ENCODE peak calls at places on chromosome 4, in nine cellular contexts. One of them, this sample, is unnamed.

GRCh38 chr4:102180080-102180479 is 165.2 kb downstream of the SLC39A8 start:
- DNase-seq in IMR-90: no peak
- DNase-seq in activated CD4-positive, CD25-positive, alpha-beta regulatory T cell: no peak
- DNase-seq in dorsolateral prefrontal cortex: no peak
- DNase-seq in kidney glomerular epithelial cell: peak; percentile 7
- DNase-seq in A549: no peak
- DNase-seq in aorta: no peak
- DNase-seq in glomerular endothelial cell: no peak
- DNase-seq in iris pigment epithelial cell: peak; percentile 20
- DNase-seq in this sample: no peak

GRCh38 chr4:74418063-74418670 is 26.8 kb upstream of the AREG start:
- DNase-seq in IMR-90: peak; percentile 87
- DNase-seq in activated CD4-positive, CD25-positive, alpha-beta regulatory T cell: no peak
- DNase-seq in dorsolateral prefrontal cortex: no peak
- DNase-seq in kidney glomerular epithelial cell: peak; percentile 44
- DNase-seq in A549: peak; percentile 48
- DNase-seq in aorta: no peak
- DNase-seq in glomerular endothelial cell: peak; percentile 67
- DNase-seq in iris pigment epithelial cell: peak; percentile 80
- DNase-seq in this sample: no peak

GRCh38 chr4:30837131-30837539 is 117.0 kb downstream of the PCDH7 start:
- DNase-seq in IMR-90: peak; percentile 6
- DNase-seq in activated CD4-positive, CD25-positive, alpha-beta regulatory T cell: no peak
- DNase-seq in dorsolateral prefrontal cortex: no peak
- DNase-seq in kidney glomerular epithelial cell: peak; percentile 31
- DNase-seq in A549: no peak
- DNase-seq in aorta: no peak
- DNase-seq in glomerular endothelial cell: no peak
- DNase-seq in iris pigment epithelial cell: peak; percentile 41
- DNase-seq in this sample: no peak

GRCh38 chr4:57055873-57056272 is 54.3 kb downstream of the IGFBP7 start:
- DNase-seq in IMR-90: no peak
- DNase-seq in activated CD4-positive, CD25-positive, alpha-beta regulatory T cell: no peak
- DNase-seq in dorsolateral prefrontal cortex: no peak
- DNase-seq in kidney glomerular epithelial cell: no peak
- DNase-seq in A549: no peak
- DNase-seq in aorta: no peak
- DNase-seq in glomerular endothelial cell: no peak
- DNase-seq in iris pigment epithelial cell: no peak
- DNase-seq in this sample: peak; percentile 44

GRCh38 chr4:16579866-16580265 is 318.6 kb downstream of the LDB2 start:
- DNase-seq in IMR-90: peak; percentile 57
- DNase-seq in activated CD4-positive, CD25-positive, alpha-beta regulatory T cell: no peak
- DNase-seq in dorsolateral prefrontal cortex: no peak
- DNase-seq in kidney glomerular epithelial cell: peak; percentile 28
- DNase-seq in A549: no peak
- DNase-seq in aorta: no peak
- DNase-seq in glomerular endothelial cell: no peak
- DNase-seq in iris pigment epithelial cell: no peak
- DNase-seq in this sample: no peak

GRCh38 chr4:80434238-80434637 is 98.7 kb downstream of the CFAP299 start:
- DNase-seq in IMR-90: peak; percentile 95
- DNase-seq in activated CD4-positive, CD25-positive, alpha-beta regulatory T cell: no peak
- DNase-seq in dorsolateral prefrontal cortex: no peak
- DNase-seq in kidney glomerular epithelial cell: no peak
- DNase-seq in A549: no peak
- DNase-seq in aorta: no peak
- DNase-seq in glomerular endothelial cell: no peak
- DNase-seq in iris pigment epithelial cell: peak; percentile 55
- DNase-seq in this sample: no peak

GRCh38 chr4:98566491-98567008 is 91.9 kb downstream of the TSPAN5 start:
- DNase-seq in IMR-90: peak; percentile 50
- DNase-seq in activated CD4-positive, CD25-positive, alpha-beta regulatory T cell: no peak
- DNase-seq in dorsolateral prefrontal cortex: peak; percentile 85
- DNase-seq in kidney glomerular epithelial cell: no peak
- DNase-seq in A549: no peak
- DNase-seq in aorta: no peak
- DNase-seq in glomerular endothelial cell: no peak
- DNase-seq in iris pigment epithelial cell: no peak
- DNase-seq in this sample: no peak

GRCh38 chr4:20625460-20625859 is 74.8 kb upstream of the PACRGL start:
- DNase-seq in IMR-90: no peak
- DNase-seq in activated CD4-positive, CD25-positive, alpha-beta regulatory T cell: no peak
- DNase-seq in dorsolateral prefrontal cortex: no peak
- DNase-seq in kidney glomerular epithelial cell: no peak
- DNase-seq in A549: no peak
- DNase-seq in aorta: no peak
- DNase-seq in glomerular endothelial cell: no peak
- DNase-seq in iris pigment epithelial cell: no peak
- DNase-seq in this sample: peak; percentile 24

GRCh38 chr4:149708513-149709175 is 107.0 kb downstream of the IQCM start:
- DNase-seq in IMR-90: peak; percentile 46
- DNase-seq in activated CD4-positive, CD25-positive, alpha-beta regulatory T cell: no peak
- DNase-seq in dorsolateral prefrontal cortex: no peak
- DNase-seq in kidney glomerular epithelial cell: peak; percentile 62
- DNase-seq in A549: no peak
- DNase-seq in aorta: no peak
- DNase-seq in glomerular endothelial cell: peak; percentile 25
- DNase-seq in iris pigment epithelial cell: peak; percentile 53
- DNase-seq in this sample: no peak

GRCh38 chr4:40337523-40337922 is 2.4 kb downstream of the CHRNA9 start:
- DNase-seq in IMR-90: no peak
- DNase-seq in activated CD4-positive, CD25-positive, alpha-beta regulatory T cell: no peak
- DNase-seq in dorsolateral prefrontal cortex: no peak
- DNase-seq in kidney glomerular epithelial cell: no peak
- DNase-seq in A549: no peak
- DNase-seq in aorta: no peak
- DNase-seq in glomerular endothelial cell: no peak
- DNase-seq in iris pigment epithelial cell: no peak
- DNase-seq in this sample: no peak

GRCh38 chr4:2825740-2826139 is 17.9 kb upstream of the ADD1 start:
- DNase-seq in IMR-90: no peak
- DNase-seq in activated CD4-positive, CD25-positive, alpha-beta regulatory T cell: no peak
- DNase-seq in dorsolateral prefrontal cortex: no peak
- DNase-seq in kidney glomerular epithelial cell: no peak
- DNase-seq in A549: no peak
- DNase-seq in aorta: peak; percentile 80
- DNase-seq in glomerular endothelial cell: no peak
- DNase-seq in iris pigment epithelial cell: no peak
- DNase-seq in this sample: peak; percentile 46

GRCh38 chr4:189033801-189034347 is 894.6 kb downstream of the TRIML1 start:
- DNase-seq in IMR-90: no peak
- DNase-seq in activated CD4-positive, CD25-positive, alpha-beta regulatory T cell: no peak
- DNase-seq in dorsolateral prefrontal cortex: no peak
- DNase-seq in kidney glomerular epithelial cell: no peak
- DNase-seq in A549: no peak
- DNase-seq in aorta: no peak
- DNase-seq in glomerular endothelial cell: no peak
- DNase-seq in iris pigment epithelial cell: no peak
- DNase-seq in this sample: no peak

GRCh38 chr4:154738426-154738825 is 5.4 kb upstream of the LRAT start:
- DNase-seq in IMR-90: no peak
- DNase-seq in activated CD4-positive, CD25-positive, alpha-beta regulatory T cell: no peak
- DNase-seq in dorsolateral prefrontal cortex: no peak
- DNase-seq in kidney glomerular epithelial cell: peak; percentile 5
- DNase-seq in A549: no peak
- DNase-seq in aorta: no peak
- DNase-seq in glomerular endothelial cell: no peak
- DNase-seq in iris pigment epithelial cell: peak; percentile 25
- DNase-seq in this sample: no peak

GRCh38 chr4:10169839-10170387 is 53.3 kb upstream of the WDR1 start:
- DNase-seq in IMR-90: no peak
- DNase-seq in activated CD4-positive, CD25-positive, alpha-beta regulatory T cell: no peak
- DNase-seq in dorsolateral prefrontal cortex: no peak
- DNase-seq in kidney glomerular epithelial cell: no peak
- DNase-seq in A549: no peak
- DNase-seq in aorta: no peak
- DNase-seq in glomerular endothelial cell: no peak
- DNase-seq in iris pigment epithelial cell: no peak
- DNase-seq in this sample: no peak

GRCh38 chr4:132108784-132109183 is 1040.3 kb upstream of the PCDH10 start:
- DNase-seq in IMR-90: peak; percentile 79
- DNase-seq in activated CD4-positive, CD25-positive, alpha-beta regulatory T cell: no peak
- DNase-seq in dorsolateral prefrontal cortex: no peak
- DNase-seq in kidney glomerular epithelial cell: no peak
- DNase-seq in A549: no peak
- DNase-seq in aorta: no peak
- DNase-seq in glomerular endothelial cell: no peak
- DNase-seq in iris pigment epithelial cell: peak; percentile 68
- DNase-seq in this sample: no peak

GRCh38 chr4:21768349-21769310 is 179.9 kb downstream of the KCNIP4 start:
- DNase-seq in IMR-90: peak; percentile 52
- DNase-seq in activated CD4-positive, CD25-positive, alpha-beta regulatory T cell: no peak
- DNase-seq in dorsolateral prefrontal cortex: no peak
- DNase-seq in kidney glomerular epithelial cell: peak; percentile 79
- DNase-seq in A549: peak; percentile 40
- DNase-seq in aorta: no peak
- DNase-seq in glomerular endothelial cell: peak; percentile 29
- DNase-seq in iris pigment epithelial cell: peak; percentile 64
- DNase-seq in this sample: no peak

GRCh38 chr4:81314196-81314896 is 99.3 kb upstream of the PRKG2 start:
- DNase-seq in IMR-90: peak; percentile 91
- DNase-seq in activated CD4-positive, CD25-positive, alpha-beta regulatory T cell: no peak
- DNase-seq in dorsolateral prefrontal cortex: peak; percentile 27
- DNase-seq in kidney glomerular epithelial cell: peak; percentile 99
- DNase-seq in A549: peak; percentile 1
- DNase-seq in aorta: no peak
- DNase-seq in glomerular endothelial cell: no peak
- DNase-seq in iris pigment epithelial cell: peak; percentile 28
- DNase-seq in this sample: peak; percentile 24

GRCh38 chr4:5114911-5115310 is 63.6 kb downstream of the STK32B start:
- DNase-seq in IMR-90: peak; percentile 58
- DNase-seq in activated CD4-positive, CD25-positive, alpha-beta regulatory T cell: no peak
- DNase-seq in dorsolateral prefrontal cortex: no peak
- DNase-seq in kidney glomerular epithelial cell: peak; percentile 64
- DNase-seq in A549: peak; percentile 20
- DNase-seq in aorta: no peak
- DNase-seq in glomerular endothelial cell: no peak
- DNase-seq in iris pigment epithelial cell: no peak
- DNase-seq in this sample: no peak

GRCh38 chr4:110808371-110808878 is 185.5 kb upstream of the PITX2 start:
- DNase-seq in IMR-90: peak; percentile 65
- DNase-seq in activated CD4-positive, CD25-positive, alpha-beta regulatory T cell: no peak
- DNase-seq in dorsolateral prefrontal cortex: no peak
- DNase-seq in kidney glomerular epithelial cell: peak; percentile 17
- DNase-seq in A549: peak; percentile 11
- DNase-seq in aorta: no peak
- DNase-seq in glomerular endothelial cell: no peak
- DNase-seq in iris pigment epithelial cell: peak; percentile 91
- DNase-seq in this sample: no peak

GRCh38 chr4:161629694-161630441 is 533.9 kb downstream of the FSTL5 start:
- DNase-seq in IMR-90: no peak
- DNase-seq in activated CD4-positive, CD25-positive, alpha-beta regulatory T cell: peak; percentile 0
- DNase-seq in dorsolateral prefrontal cortex: no peak
- DNase-seq in kidney glomerular epithelial cell: no peak
- DNase-seq in A549: no peak
- DNase-seq in aorta: no peak
- DNase-seq in glomerular endothelial cell: no peak
- DNase-seq in iris pigment epithelial cell: peak; percentile 65
- DNase-seq in this sample: peak; percentile 13

GRCh38 chr4:181677203-181677602 is 566.0 kb upstream of the TENM3 start:
- DNase-seq in IMR-90: peak; percentile 25
- DNase-seq in activated CD4-positive, CD25-positive, alpha-beta regulatory T cell: no peak
- DNase-seq in dorsolateral prefrontal cortex: no peak
- DNase-seq in kidney glomerular epithelial cell: no peak
- DNase-seq in A549: no peak
- DNase-seq in aorta: no peak
- DNase-seq in glomerular endothelial cell: no peak
- DNase-seq in iris pigment epithelial cell: no peak
- DNase-seq in this sample: no peak

GRCh38 chr4:2924765-2925301 is 38.4 kb downstream of the NOP14 start:
- DNase-seq in IMR-90: no peak
- DNase-seq in activated CD4-positive, CD25-positive, alpha-beta regulatory T cell: no peak
- DNase-seq in dorsolateral prefrontal cortex: no peak
- DNase-seq in kidney glomerular epithelial cell: no peak
- DNase-seq in A549: no peak
- DNase-seq in aorta: peak; percentile 51
- DNase-seq in glomerular endothelial cell: no peak
- DNase-seq in iris pigment epithelial cell: no peak
- DNase-seq in this sample: no peak

GRCh38 chr4:80129785-80130184 is 56.8 kb upstream of the ANTXR2 start:
- DNase-seq in IMR-90: no peak
- DNase-seq in activated CD4-positive, CD25-positive, alpha-beta regulatory T cell: no peak
- DNase-seq in dorsolateral prefrontal cortex: no peak
- DNase-seq in kidney glomerular epithelial cell: no peak
- DNase-seq in A549: no peak
- DNase-seq in aorta: no peak
- DNase-seq in glomerular endothelial cell: no peak
- DNase-seq in iris pigment epithelial cell: no peak
- DNase-seq in this sample: no peak

GRCh38 chr4:125483278-125483677 is 168.5 kb downstream of the FAT4 start:
- DNase-seq in IMR-90: peak; percentile 15
- DNase-seq in activated CD4-positive, CD25-positive, alpha-beta regulatory T cell: no peak
- DNase-seq in dorsolateral prefrontal cortex: no peak
- DNase-seq in kidney glomerular epithelial cell: no peak
- DNase-seq in A549: no peak
- DNase-seq in aorta: no peak
- DNase-seq in glomerular endothelial cell: no peak
- DNase-seq in iris pigment epithelial cell: no peak
- DNase-seq in this sample: no peak

GRCh38 chr4:40842725-40843401 is 93.1 kb downstream of the NSUN7 start:
- DNase-seq in IMR-90: peak; percentile 6
- DNase-seq in activated CD4-positive, CD25-positive, alpha-beta regulatory T cell: no peak
- DNase-seq in dorsolateral prefrontal cortex: no peak
- DNase-seq in kidney glomerular epithelial cell: peak; percentile 53
- DNase-seq in A549: no peak
- DNase-seq in aorta: no peak
- DNase-seq in glomerular endothelial cell: no peak
- DNase-seq in iris pigment epithelial cell: peak; percentile 16
- DNase-seq in this sample: no peak

GRCh38 chr4:127870688-127871087 is 10.0 kb upstream of the PLK4 start:
- DNase-seq in IMR-90: peak; percentile 89
- DNase-seq in activated CD4-positive, CD25-positive, alpha-beta regulatory T cell: no peak
- DNase-seq in dorsolateral prefrontal cortex: no peak
- DNase-seq in kidney glomerular epithelial cell: no peak
- DNase-seq in A549: peak; percentile 6
- DNase-seq in aorta: no peak
- DNase-seq in glomerular endothelial cell: no peak
- DNase-seq in iris pigment epithelial cell: peak; percentile 75
- DNase-seq in this sample: peak; percentile 48

GRCh38 chr4:95998311-95998710 is 158.4 kb downstream of the PDHA2 start:
- DNase-seq in IMR-90: no peak
- DNase-seq in activated CD4-positive, CD25-positive, alpha-beta regulatory T cell: no peak
- DNase-seq in dorsolateral prefrontal cortex: no peak
- DNase-seq in kidney glomerular epithelial cell: no peak
- DNase-seq in A549: no peak
- DNase-seq in aorta: no peak
- DNase-seq in glomerular endothelial cell: no peak
- DNase-seq in iris pigment epithelial cell: peak; percentile 28
- DNase-seq in this sample: no peak

GRCh38 chr4:61336911-61337310 is 136.8 kb downstream of the ADGRL3 start:
- DNase-seq in IMR-90: no peak
- DNase-seq in activated CD4-positive, CD25-positive, alpha-beta regulatory T cell: no peak
- DNase-seq in dorsolateral prefrontal cortex: no peak
- DNase-seq in kidney glomerular epithelial cell: no peak
- DNase-seq in A549: no peak
- DNase-seq in aorta: no peak
- DNase-seq in glomerular endothelial cell: no peak
- DNase-seq in iris pigment epithelial cell: no peak
- DNase-seq in this sample: no peak

GRCh38 chr4:13193662-13194061 is 290.5 kb downstream of the RAB28 start:
- DNase-seq in IMR-90: no peak
- DNase-seq in activated CD4-positive, CD25-positive, alpha-beta regulatory T cell: no peak
- DNase-seq in dorsolateral prefrontal cortex: no peak
- DNase-seq in kidney glomerular epithelial cell: no peak
- DNase-seq in A549: peak; percentile 2
- DNase-seq in aorta: no peak
- DNase-seq in glomerular endothelial cell: no peak
- DNase-seq in iris pigment epithelial cell: no peak
- DNase-seq in this sample: no peak

GRCh38 chr4:123418486-123418931 is 21.9 kb downstream of the SPRY1 start:
- DNase-seq in IMR-90: peak; percentile 92
- DNase-seq in activated CD4-positive, CD25-positive, alpha-beta regulatory T cell: no peak
- DNase-seq in dorsolateral prefrontal cortex: no peak
- DNase-seq in kidney glomerular epithelial cell: peak; percentile 74
- DNase-seq in A549: no peak
- DNase-seq in aorta: no peak
- DNase-seq in glomerular endothelial cell: no peak
- DNase-seq in iris pigment epithelial cell: peak; percentile 97
- DNase-seq in this sample: no peak

GRCh38 chr4:143083811-143084472 is 100.8 kb upstream of the USP38 start:
- DNase-seq in IMR-90: no peak
- DNase-seq in activated CD4-positive, CD25-positive, alpha-beta regulatory T cell: no peak
- DNase-seq in dorsolateral prefrontal cortex: no peak
- DNase-seq in kidney glomerular epithelial cell: no peak
- DNase-seq in A549: no peak
- DNase-seq in aorta: no peak
- DNase-seq in glomerular endothelial cell: no peak
- DNase-seq in iris pigment epithelial cell: no peak
- DNase-seq in this sample: no peak

This sample was measured in heart left ventricle.